ENCODE peak calls at places on chromosomes 1 and 21, in seven cellular contexts. E is COR-L47; C is colonic mucosa; U is heart left ventricle; Y is stimulated activated CD8-positive, alpha-beta memory T cell treated with anti-CD3 and anti-CD28 coated beads, Interleukin-15, amount 100 ng/mL, for 4 hours; W is adipocyte; I is sciatic nerve. D is an unnamed sample.

GRCh38 chr1:5822726-5823125 is 169.5 kb downstream of the NPHP4 start:
- DNase-seq in E (no peak), C (no peak), U (no peak), Y (no peak), W (no peak), I (no peak), D (no peak)

GRCh38 chr1:232142403-232143314 is 487.3 kb downstream of the SIPA1L2 start:
- DNase-seq in E (no peak), C (peak; percentile 29), U (peak; percentile 25), Y (no peak), W (peak; percentile 75), I (peak; percentile 82), D (peak; percentile 87)

GRCh38 chr1:243315455-243315854 is 59.6 kb downstream of the SDCCAG8 start:
- DNase-seq in E (no peak), C (no peak), U (no peak), Y (no peak), W (peak; percentile 20), I (no peak), D (no peak)

GRCh38 chr1:177033628-177034027 is 130.9 kb downstream of the ASTN1 start:
- DNase-seq in E (no peak), C (no peak), U (no peak), Y (no peak), W (no peak), I (no peak), D (no peak)

GRCh38 chr21:46127239-46128105 is 27.9 kb downstream of the FTCD start:
- DNase-seq in E (no peak), C (no peak), U (no peak), Y (no peak), W (no peak), I (peak; percentile 59), D (peak; percentile 75)

GRCh38 chr1:47996406-47997226 is 569 bp downstream of the TRABD2B start:
- DNase-seq in E (no peak), C (no peak), U (peak; percentile 35), Y (no peak), W (peak; percentile 38), I (peak; percentile 69), D (no peak)

GRCh38 chr1:1199961-1200875 is 6.2 kb downstream of the TNFRSF18 start:
- DNase-seq in E (no peak), C (no peak), U (peak; percentile 19), Y (no peak), W (no peak), I (no peak), D (no peak)

GRCh38 chr1:100643430-100644196 is 75.9 kb upstream of the VCAM1 start:
- DNase-seq in E (no peak), C (peak; percentile 25), U (no peak), Y (no peak), W (no peak), I (no peak), D (no peak)

GRCh38 chr1:201606096-201606495 is 67.2 kb downstream of the NAV1 start:
- DNase-seq in E (no peak), C (no peak), U (no peak), Y (no peak), W (no peak), I (no peak), D (no peak)

GRCh38 chr1:43454270-43455011 is 710 bp upstream of the HYI start:
- DNase-seq in E (peak; percentile 74), C (peak; percentile 93), U (peak; percentile 80), Y (no peak), W (peak; percentile 83), I (peak; percentile 80), D (peak; percentile 89)

GRCh38 chr21:41827951-41828883 is 50.9 kb downstream of the PRDM15 start:
- DNase-seq in E (no peak), C (no peak), U (no peak), Y (no peak), W (no peak), I (peak; percentile 49), D (no peak)

GRCh38 chr1:16051039-16051438 is 7.5 kb downstream of the CLCNKB start:
- DNase-seq in E (no peak), C (no peak), U (no peak), Y (no peak), W (no peak), I (no peak), D (no peak)

GRCh38 chr1:117821782-117822447 is 107.5 kb downstream of the GDAP2 start:
- DNase-seq in E (peak; percentile 5), C (no peak), U (peak; percentile 49), Y (no peak), W (peak; percentile 72), I (no peak), D (no peak)

GRCh38 chr1:27935721-27936120 is 921 bp downstream of the SMPDL3B start:
- DNase-seq in E (no peak), C (no peak), U (no peak), Y (no peak), W (no peak), I (no peak), D (no peak)